ENCODE peak calls at places on chromosomes 16 and 17, in four cellular contexts. B is fibroblast of lung, H is mammary epithelial cell, W is GM23248. M is an unnamed sample. For H3K79me2, the result is how much of the 10 kb centered on the place peaks cover.

GRCh38 chr16:24731722-24732419 is 2.4 kb downstream of the TNRC6A start:
- DNase-seq in W (no peak), H (no peak), B (no peak), M (no peak)

GRCh38 chr17:61431594-61432311 is 20.5 kb upstream of the TBX4 start:
- DNase-seq in B (peak), H (peak), W (peak), M (no peak)

GRCh38 chr17:81808778-81809555 is 5.0 kb downstream of the GCGR start:
- DNase-seq in B (no peak), W (no peak), H (no peak), M (no peak)

GRCh38 chr17:58309918-58310259 is 18.7 kb downstream of the TSPOAP1 start:
- DNase-seq in B (no peak), W (no peak), H (no peak), M (no peak)

GRCh38 chr16:58419241-58420012 is 27.2 kb downstream of the GINS3 start:
- DNase-seq in H (no peak), B (no peak), W (no peak), M (no peak)

GRCh38 chr16:27515874-27516353 is 33.8 kb downstream of the GTF3C1 start:
- DNase-seq in W (peak), B (no peak), H (peak), M (peak)

GRCh38 chr16:13992322-13992721 is 72.4 kb downstream of the ERCC4 start:
- DNase-seq in W (no peak), H (no peak), B (no peak), M (no peak)

GRCh38 chr17:19332371-19333131 is 30.0 kb downstream of the B9D1 start:
- DNase-seq in W (no peak), B (no peak), H (peak), M (no peak)

GRCh38 chr17:76784926-76785325 is 47.0 kb downstream of the MFSD11 start:
- DNase-seq in B (no peak), H (no peak), W (no peak), M (no peak)

GRCh38 chr17:79655672-79656290 is 44.9 kb upstream of the RBFOX3 start:
- DNase-seq in W (no peak), B (no peak), H (no peak), M (no peak)

GRCh38 chr17:82204831-82205719 is 7.6 kb downstream of the CCDC57 start:
- DNase-seq in H (peak), W (peak), B (peak), M (no peak)

GRCh38 chr17:75909051-75909811 is 4.5 kb upstream of the MRPL38 start:
- DNase-seq in H (no peak), B (no peak), W (no peak), M (no peak)

GRCh38 chr17:57045868-57046671 is 39.0 kb upstream of the AKAP1 start:
- DNase-seq in H (peak), W (peak), B (no peak), M (no peak)

GRCh38 chr17:80962356-80963329 is 29.0 kb upstream of the CHMP6 start:
- DNase-seq in H (no peak), B (no peak), W (no peak), M (no peak)

GRCh38 chr16:67157892-67158635 is 1.6 kb downstream of the TRADD start:
- DNase-seq in B (no peak), H (no peak), W (no peak), M (no peak)

GRCh38 chr17:10126554-10127493 is 71.6 kb downstream of the GAS7 start:
- DNase-seq in H (no peak), W (peak), B (no peak), M (peak)

GRCh38 chr16:88508376-88508867 is 55.3 kb downstream of the ZFPM1 start:
- DNase-seq in W (no peak), H (no peak), B (no peak), M (no peak)

GRCh38 chr17:63821809-63822208 is 5.4 kb upstream of the PSMC5 start:
- DNase-seq in B (no peak), W (no peak), H (no peak), M (no peak)

GRCh38 chr17:39662551-39663339 is 2.4 kb upstream of the TCAP start:
- DNase-seq in H (no peak), B (no peak), W (no peak), M (no peak)

GRCh38 chr16:84976644-84977400 is 34.5 kb downstream of the ZDHHC7 start:
- DNase-seq in B (no peak), W (no peak), H (no peak), M (no peak)

GRCh38 chr17:4901648-4902344 is 1.1 kb downstream of the CHRNE start:
- DNase-seq in W (no peak), H (no peak), B (peak), M (no peak)

GRCh38 chr16:66271074-66272060 is 95.1 kb upstream of the CDH5 start:
- DNase-seq in W (peak), B (peak), H (peak), M (no peak)

GRCh38 chr17:82900741-82901140 is 60.9 kb upstream of the ZNF750 start:
- DNase-seq in H (no peak), B (peak), W (no peak), M (no peak)

GRCh38 chr17:6507535-6507934 is 48.8 kb downstream of the PITPNM3 start:
- DNase-seq in W (peak), B (peak), H (peak), M (no peak)

GRCh38 chr16:82011199-82011641 is at the start of gene SDR42E1:
- DNase-seq in W (no peak), H (peak), B (peak), M (peak)

GRCh38 chr16:1871974-1872635 is at the start of gene MEIOB:
- DNase-seq in B (no peak), W (peak), H (no peak), M (peak)

GRCh38 chr16:65044861-65045260 is 77.0 kb downstream of the CDH11 start:
- DNase-seq in B (peak), W (peak), H (no peak), M (no peak)

GRCh38 chr17:31688704-31689103 is 170.3 kb downstream of the COPRS start:
- DNase-seq in W (peak), H (peak), B (peak), M (no peak)

GRCh38 chr17:333626-334396 is 18.8 kb downstream of the RPH3AL start:
- DNase-seq in B (peak), H (no peak), W (no peak), M (peak)

GRCh38 chr16:67227567-67227921 is 614 bp downstream of the TMEM208 start:
- DNase-seq in W (peak), H (no peak), B (no peak), M (no peak)

GRCh38 chr17:45292696-45293412 is 24.0 kb downstream of the MAP3K14 start:
- DNase-seq in W (no peak), H (no peak), B (no peak), M (no peak)

GRCh38 chr17:45296003-45296832 is 20.6 kb downstream of the MAP3K14 start:
- DNase-seq in W (peak), B (peak), H (peak), M (no peak)

GRCh38 chr17:45296833-45297124 is 20.0 kb downstream of the MAP3K14 start:
- DNase-seq in B (no peak), W (no peak), H (no peak), M (no peak)

GRCh38 chr17:45293413-45294211 is 23.2 kb downstream of the MAP3K14 start:
- DNase-seq in H (peak), B (peak), W (peak), M (peak)

GRCh38 chr17:45294506-45294905 is 22.3 kb downstream of the MAP3K14 start:
- DNase-seq in H (peak), B (peak), W (peak), M (no peak)
- H3K27ac ChIP-seq in H (no peak), B (peak), W (peak), M (no peak)

DNA sequence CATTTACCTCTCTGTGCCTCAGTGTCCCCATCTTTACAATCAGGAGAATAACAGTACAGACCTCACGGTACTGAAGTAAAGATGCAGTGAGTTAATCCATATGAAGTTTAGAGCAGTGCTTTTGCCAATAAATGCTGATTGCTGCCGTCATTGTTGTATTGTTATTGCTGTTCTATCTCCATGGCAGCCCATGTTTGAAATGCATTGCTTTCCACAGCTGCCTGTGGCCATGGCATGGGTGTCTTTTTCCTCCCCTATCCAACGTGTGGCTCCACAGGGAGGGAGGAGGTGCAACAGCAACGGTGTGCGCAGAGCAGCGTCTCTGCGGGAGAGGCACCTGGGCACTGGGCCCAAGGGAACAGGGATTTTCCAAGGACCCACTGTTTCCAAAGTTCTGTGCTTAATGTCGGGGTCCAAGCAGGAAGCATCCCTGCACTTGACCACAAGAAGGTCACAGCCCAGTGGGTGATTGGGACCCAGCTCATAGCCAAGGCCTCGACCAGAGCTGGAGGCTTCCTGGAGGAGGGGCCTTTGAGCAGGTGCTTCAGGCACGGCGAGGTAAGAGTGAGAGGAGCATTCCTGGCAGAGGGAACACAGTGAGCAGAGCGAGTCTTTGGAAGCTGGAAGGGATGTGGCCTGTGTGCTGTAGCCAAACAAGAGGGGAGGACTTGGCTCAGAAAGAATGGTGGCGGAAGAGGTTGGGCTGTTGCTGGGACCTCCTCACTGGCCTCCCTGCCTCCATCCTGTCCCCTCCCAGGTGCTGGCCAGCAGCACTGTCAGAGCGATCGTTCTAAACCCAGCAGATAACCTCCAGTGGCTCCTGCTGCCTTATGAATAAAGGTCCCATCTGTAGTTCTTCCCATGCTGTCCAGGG is 3.9 kb downstream of the RAI1 start:
- DNase-seq in W (peak), B (peak), H (peak), M (peak)
- H3K79me2 ChIP-seq in W (half or more), B (half or more), H (half or more), M (under half)

GRCh38 chr17:48553837-48554236 is 8.9 kb upstream of the HOXB2 start:
- DNase-seq in H (peak), B (peak), W (no peak), M (no peak)

GRCh38 chr17:48556534-48557401 is 11.9 kb upstream of the HOXB2 start:
- DNase-seq in W (peak), H (peak), B (peak), M (no peak)

GRCh38 chr17:48555616-48556533 is 11.0 kb upstream of the HOXB2 start:
- DNase-seq in W (peak), H (peak), B (peak), M (no peak)

GRCh38 chr17:48554412-48555090 is 9.6 kb upstream of the HOXB2 start:
- DNase-seq in B (peak), W (no peak), H (peak), M (no peak)

DNA sequence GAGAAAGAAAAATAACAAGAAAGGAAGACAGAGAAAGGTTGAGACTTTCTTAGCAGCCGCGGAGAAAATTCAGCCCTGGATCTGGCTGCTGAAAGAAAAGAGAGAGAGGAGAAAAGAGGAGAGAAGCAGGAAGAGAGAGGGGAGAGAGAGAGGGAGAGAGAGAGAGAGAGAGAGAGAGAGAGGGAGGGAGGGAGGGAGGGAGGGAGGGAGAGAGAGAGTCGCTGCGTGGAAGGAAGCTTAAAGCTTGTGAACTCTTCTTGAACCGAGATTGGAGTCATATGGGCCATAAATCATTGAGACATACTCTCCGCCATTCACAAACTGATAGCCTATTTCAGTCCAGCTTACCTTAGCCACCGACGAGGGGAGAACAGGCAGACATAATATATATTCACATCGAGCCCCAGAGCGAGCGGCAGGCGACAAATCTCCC is 10.3 kb upstream of the HOXB2 start:
- DNase-seq in W (peak), H (peak), B (peak), M (no peak)
- H3K9ac ChIP-seq in W (peak), H (peak), B (peak), M (no peak)

GRCh38 chr17:21279582-21279981 is 4.9 kb upstream of the MAP2K3 start:
- DNase-seq in W (no peak), B (no peak), H (no peak), M (no peak)
- H3K27ac ChIP-seq in W (no peak), B (no peak), H (no peak), M (no peak)

DNA sequence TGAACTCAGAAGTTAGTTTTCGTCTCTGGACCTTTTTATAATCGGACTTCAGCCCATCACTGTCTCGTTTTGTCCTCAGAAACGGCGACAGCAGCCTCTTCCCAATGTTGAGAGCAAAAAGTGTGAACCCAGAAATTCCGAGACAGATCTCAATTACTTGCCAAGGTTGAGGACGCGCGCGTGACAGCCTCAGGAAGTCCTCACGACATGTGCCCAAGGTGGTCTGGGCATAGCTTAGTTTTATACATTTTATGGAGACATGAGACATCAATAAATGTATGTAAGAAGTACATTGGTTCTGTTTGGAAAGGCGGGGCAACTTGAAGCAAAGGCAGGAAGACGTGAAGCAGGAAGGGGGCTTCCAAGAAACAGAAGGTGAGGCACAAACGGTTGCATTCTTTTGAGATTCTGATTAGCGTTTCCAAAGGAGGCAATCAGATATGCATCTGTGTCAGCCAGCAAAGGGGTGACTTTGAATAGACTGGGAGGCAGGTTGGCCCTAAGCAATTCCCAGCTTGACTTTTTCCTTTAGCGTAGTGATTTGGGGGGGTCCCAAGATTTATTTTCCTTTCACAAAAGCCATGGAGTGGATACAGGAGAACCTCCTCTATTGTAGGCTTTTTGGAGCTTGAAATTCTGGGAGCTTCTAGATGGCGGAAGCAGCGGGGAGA is 583 bp upstream of the ZNF747 start:
- DNase-seq in B (peak), H (no peak), W (peak), M (peak)
- H3K79me2 ChIP-seq in B (under half), H (under half), W (under half), M (under half)

DNA sequence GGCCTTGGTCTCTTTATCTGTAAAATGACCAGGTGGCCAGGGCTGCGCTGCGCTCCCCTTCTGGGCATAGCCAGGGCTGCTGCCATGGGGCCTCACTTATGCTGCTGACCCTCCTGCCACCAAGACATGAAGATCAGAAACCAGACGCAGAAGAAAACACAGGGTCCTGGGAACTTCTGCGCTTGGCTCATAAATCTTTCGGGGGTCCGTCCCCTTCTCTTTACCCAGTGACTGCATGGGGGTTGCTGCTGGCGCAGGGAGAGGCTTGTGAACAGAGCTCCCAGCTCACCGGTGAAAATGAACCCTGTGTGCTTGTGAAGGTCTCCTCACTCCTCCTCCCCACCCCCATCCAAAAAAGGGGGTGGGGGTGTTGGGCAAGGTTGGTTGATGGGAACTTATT is 5.7 kb upstream of the FOXL1 start:
- DNase-seq in W (no peak), B (no peak), H (no peak), M (peak)
- H3K9ac ChIP-seq in W (no peak), B (no peak), H (no peak), M (no peak)

GRCh38 chr16:86580063-86580797 is 1.9 kb downstream of the FOXL1 start:
- DNase-seq in W (peak), B (peak), H (no peak), M (no peak)

GRCh38 chr16:86577314-86577971 is 906 bp upstream of the FOXL1 start:
- DNase-seq in H (no peak), B (peak), W (peak), M (peak)

GRCh38 chr16:86578056-86578455 is 293 bp upstream of the FOXL1 start:
- DNase-seq in B (peak), H (no peak), W (peak), M (peak)

GRCh38 chr16:86579268-86580062 is 1.1 kb downstream of the FOXL1 start:
- DNase-seq in W (peak), H (no peak), B (peak), M (peak)

DNA sequence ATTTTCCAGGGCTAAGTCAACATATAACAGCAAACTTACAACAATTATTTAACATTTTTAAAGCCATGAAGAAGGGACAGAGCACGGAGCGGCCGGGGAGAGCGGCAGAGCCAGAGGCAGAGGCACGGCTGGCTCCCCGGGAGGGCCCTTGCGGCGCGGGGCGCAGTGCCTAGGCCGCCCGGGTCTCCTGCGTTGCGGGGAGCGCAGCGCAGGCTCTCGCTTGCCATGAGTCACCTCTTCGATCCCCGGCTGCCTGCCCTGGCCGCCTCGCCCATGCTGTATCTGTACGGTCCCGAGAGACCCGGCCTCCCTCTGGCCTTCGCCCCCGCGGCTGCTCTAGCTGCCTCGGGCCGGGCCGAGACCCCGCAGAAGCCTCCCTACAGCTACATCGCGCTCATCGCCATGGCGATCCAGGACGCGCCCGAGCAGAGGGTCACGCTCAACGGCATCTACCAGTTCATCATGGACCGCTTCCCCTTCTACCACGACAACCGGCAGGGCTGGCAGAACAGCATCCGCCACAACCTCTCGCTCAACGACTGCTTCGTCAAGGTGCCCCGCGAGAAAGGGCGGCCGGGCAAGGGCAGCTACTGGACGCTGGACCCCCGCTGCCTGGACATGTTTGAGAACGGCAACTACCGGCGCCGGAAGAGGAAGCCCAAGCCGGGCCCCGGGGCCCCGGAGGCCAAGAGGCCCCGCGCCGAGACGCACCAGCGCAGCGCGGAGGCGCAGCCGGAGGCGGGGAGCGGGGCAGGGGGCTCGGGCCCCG is at the start of gene FOXL1:
- DNase-seq in B (peak), W (peak), H (no peak), M (peak)
- H3K27ac ChIP-seq in B (peak), W (peak), H (no peak), M (no peak)

GRCh38 chr16:50489187-50489586 is 59.0 kb upstream of the NKD1 start:
- DNase-seq in W (no peak), B (no peak), H (no peak), M (no peak)
- H3K79me2 ChIP-seq in W (under half), B (under half), H (under half), M (under half)